ENCODE peak calls at places on chromosome 11, in ten cellular contexts. G is chondrocyte, W is transverse colon, R is lower lobe of right lung, X is endothelial cell, L is Peyer's patch, T is fibroblast of the aortic adventitia, J is sigmoid colon, O is A549, B is mammary epithelial cell. Z is an unnamed sample.

GRCh38 chr11:45871638-45872037 is 13.8 kb upstream of the MAPK8IP1 start:
- DNase-seq in G (peak), W (no peak), R (no peak), X (no peak), L (no peak), T (no peak), J (no peak), O (no peak), B (no peak), Z (no peak)

GRCh38 chr11:26827567-26828037 is 105.7 kb upstream of the SLC5A12 start:
- DNase-seq in G (no peak), W (no peak), R (no peak), X (no peak), L (no peak), T (peak), J (peak), O (no peak), B (peak), Z (no peak)

GRCh38 chr11:112931686-112932085 is 29.5 kb upstream of the NCAM1 start:
- DNase-seq in G (no peak), W (no peak), R (no peak), X (no peak), L (peak), T (no peak), J (no peak), O (no peak), B (no peak), Z (no peak)

GRCh38 chr11:108786281-108786990 is 121.6 kb downstream of the DDX10 start:
- DNase-seq in G (no peak), W (no peak), R (no peak), X (no peak), L (no peak), T (no peak), J (no peak), O (no peak), B (peak), Z (no peak)

GRCh38 chr11:11496879-11497278 is 124.9 kb downstream of the GALNT18 start:
- DNase-seq in G (no peak), W (no peak), R (no peak), X (no peak), L (no peak), T (no peak), J (no peak), O (no peak), B (no peak), Z (no peak)

GRCh38 chr11:18229501-18229900 is 7.1 kb downstream of the SAA4 start:
- DNase-seq in G (no peak), W (no peak), R (no peak), X (no peak), L (no peak), T (no peak), J (no peak), O (no peak), B (no peak), Z (peak)

GRCh38 chr11:20156280-20156875 is 3.9 kb downstream of the DBX1 start:
- DNase-seq in G (no peak), W (peak), R (no peak), X (no peak), L (peak), T (no peak), J (no peak), O (no peak), B (no peak), Z (peak)

GRCh38 chr11:118012083-118012669 is 26.0 kb downstream of the IL10RA start:
- DNase-seq in G (no peak), W (peak), R (peak), X (no peak), L (peak), T (no peak), J (no peak), O (no peak), B (peak), Z (no peak)

GRCh38 chr11:27705873-27706820 is 5.9 kb upstream of the BDNF start:
- DNase-seq in G (no peak), W (no peak), R (no peak), X (no peak), L (no peak), T (peak), J (no peak), O (peak), B (no peak), Z (peak)

GRCh38 chr11:114256176-114256897 is 39.9 kb upstream of the NNMT start:
- DNase-seq in G (no peak), W (no peak), R (no peak), X (no peak), L (no peak), T (no peak), J (peak), O (no peak), B (no peak), Z (no peak)

GRCh38 chr11:16986434-16987204 is 27.6 kb downstream of the PLEKHA7 start:
- DNase-seq in G (no peak), W (peak), R (peak), X (no peak), L (peak), T (no peak), J (no peak), O (no peak), B (no peak), Z (peak)

GRCh38 chr11:134939905-134940304 is 527.9 kb upstream of the B3GAT1 start:
- DNase-seq in G (no peak), W (no peak), R (no peak), X (peak), L (no peak), T (no peak), J (no peak), O (no peak), B (no peak), Z (no peak)
- TF ChIP-seq CTCF in G (peak), W (no peak), R (no peak), X (no peak), L (no peak), T (no peak), J (no peak), O (no peak), B (no peak), Z (no peak)

GRCh38 chr11:107591098-107591445 is at the start of gene ELMOD1:
- DNase-seq in G (no peak), W (peak), R (peak), X (peak), L (peak), T (no peak), J (peak), O (peak), B (peak), Z (peak)
- TF ChIP-seq CTCF in G (peak), W (no peak), R (peak), X (no peak), L (no peak), T (peak), J (no peak), O (no peak), B (no peak), Z (no peak)

GRCh38 chr11:61384271-61385242 is 7.8 kb upstream of the TMEM216 start:
- DNase-seq in G (no peak), W (no peak), R (no peak), X (peak), L (no peak), T (peak), J (no peak), O (no peak), B (no peak), Z (no peak)
- TF ChIP-seq CTCF in G (no peak), W (no peak), R (no peak), X (no peak), L (no peak), T (peak), J (no peak), O (peak), B (peak), Z (no peak)

DNA sequence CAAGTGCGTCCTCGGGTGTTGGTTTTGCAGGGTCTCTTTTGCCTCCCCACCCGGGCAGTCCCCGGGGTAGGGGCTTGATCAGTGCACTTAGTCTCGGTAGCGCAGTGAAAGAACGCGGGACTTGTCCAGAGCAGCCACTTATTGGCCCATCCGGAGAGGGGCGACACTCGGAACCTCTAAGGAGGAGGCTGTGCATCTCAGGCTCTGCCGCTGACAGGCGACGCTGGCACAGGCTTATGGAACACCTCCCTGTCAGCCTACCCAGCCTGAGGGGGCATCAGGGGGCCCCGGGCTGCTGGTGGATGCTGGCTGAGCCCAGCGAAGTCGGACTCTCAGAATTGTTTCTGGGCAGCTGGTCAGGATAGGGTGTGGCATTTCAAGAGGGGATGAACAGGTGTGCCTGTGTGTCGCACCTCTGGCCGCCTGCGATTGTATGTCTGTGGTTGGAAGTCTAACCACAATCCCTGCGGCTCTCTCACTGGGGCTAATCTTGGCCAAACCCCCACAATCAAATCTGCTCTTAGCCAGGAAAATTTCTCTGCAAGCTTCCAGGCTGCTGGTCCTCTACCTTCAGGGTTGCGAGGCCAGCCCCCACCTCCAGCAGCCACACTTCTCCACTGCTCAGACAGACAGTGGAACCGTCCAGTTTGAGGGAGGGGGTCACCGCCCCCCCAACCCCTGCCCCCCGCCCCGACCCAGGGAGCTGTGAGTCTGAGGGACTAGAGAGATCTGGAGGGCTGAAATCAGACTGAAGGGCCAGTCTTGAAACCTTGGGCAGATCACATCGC is 814 bp downstream of the ATG16L2 start:
- DNase-seq in G (peak), W (peak), R (no peak), X (peak), L (peak), T (peak), J (no peak), O (peak), B (peak), Z (peak)
- TF ChIP-seq CTCF in G (peak), W (no peak), R (no peak), X (no peak), L (no peak), T (peak), J (no peak), O (no peak), B (no peak), Z (no peak)